ENCODE peak calls at places on chromosome 13, in seven cellular contexts. F is colonic mucosa, K is HCT116, N is cardiac fibroblast, R is astrocyte of the spinal cord, V is breast epithelium, D is vagina. U is an unnamed sample.

GRCh38 chr13:94534171-94534570 is 54.7 kb upstream of the DCT start:
- DNase-seq in F (no peak), K (no peak), N (no peak), R (peak; percentile 19), V (no peak), D (no peak), U (no peak)

GRCh38 chr13:48579167-48579918 is 46.5 kb upstream of the RCBTB2 start:
- DNase-seq in F (peak; percentile 58), K (no peak), N (no peak), R (no peak), V (no peak), D (no peak), U (no peak)

GRCh38 chr13:85590231-85590931 is 208.8 kb downstream of the SLITRK6 start:
- DNase-seq in F (no peak), K (no peak), N (no peak), R (peak; percentile 6), V (no peak), D (no peak), U (peak; percentile 32)

GRCh38 chr13:34587586-34587985 is 354.5 kb upstream of the NBEA start:
- DNase-seq in F (no peak), K (no peak), N (peak; percentile 12), R (no peak), V (no peak), D (no peak), U (peak; percentile 5)

GRCh38 chr13:101529419-101529818 is 76.9 kb downstream of the ITGBL1 start:
- DNase-seq in F (no peak), K (no peak), N (peak; percentile 54), R (peak; percentile 91), V (peak; percentile 37), D (no peak), U (no peak)

GRCh38 chr13:70964124-70964523 is 855.9 kb upstream of the KLHL1 start:
- DNase-seq in F (no peak), K (no peak), N (no peak), R (no peak), V (no peak), D (no peak), U (no peak)

GRCh38 chr13:29104461-29104860 is 284.3 kb downstream of the MTUS2 start:
- DNase-seq in F (no peak), K (no peak), N (no peak), R (no peak), V (no peak), D (no peak), U (no peak)

GRCh38 chr13:99191900-99192399 is 8.7 kb upstream of the UBAC2 start:
- DNase-seq in F (peak; percentile 78), K (no peak), N (peak; percentile 11), R (peak; percentile 32), V (no peak), D (peak; percentile 92), U (no peak)

GRCh38 chr13:40968416-40969000 is 50.6 kb downstream of the ELF1 start:
- DNase-seq in F (no peak), K (no peak), N (no peak), R (no peak), V (no peak), D (no peak), U (no peak)

DNA sequence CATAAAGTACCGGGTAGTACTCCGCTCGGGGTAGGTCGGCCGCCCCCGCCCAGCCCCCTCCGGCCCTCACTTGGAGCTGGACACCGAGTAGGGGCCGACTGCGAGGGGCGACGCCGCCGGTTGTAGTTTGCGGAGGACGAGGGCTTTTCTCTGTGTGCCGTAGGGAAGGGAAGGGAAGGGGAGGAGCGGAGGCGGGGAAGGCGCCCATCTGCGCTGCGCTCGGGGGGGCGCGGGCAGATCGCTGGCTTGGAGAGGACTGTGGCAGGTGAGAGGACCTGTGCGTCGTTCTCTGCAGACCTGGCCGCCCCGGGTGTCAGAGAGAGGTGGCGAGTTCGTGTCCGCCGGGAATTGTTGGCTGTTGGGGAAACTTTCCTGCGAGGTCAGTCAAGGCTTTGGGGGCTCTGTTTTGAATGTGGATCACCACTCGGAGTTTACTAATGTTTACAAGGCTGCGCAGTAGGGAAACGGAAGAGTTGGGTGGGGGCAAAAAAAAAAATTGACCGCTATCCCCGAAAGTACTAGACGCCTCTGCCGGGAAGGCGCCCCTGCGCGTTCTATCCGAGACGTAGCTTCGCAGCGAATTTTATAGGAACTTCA is 1.4 kb downstream of the ING1 start:
- DNase-seq in F (peak; percentile 69), K (no peak), N (peak; percentile 63), R (peak; percentile 47), V (peak; percentile 59), D (no peak), U (no peak)
- TF ChIP-seq CTCF in F (no peak), K (no peak), N (no peak), R (peak; percentile 7), V (peak; percentile 38), D (peak; percentile 5), U (no peak)

GRCh38 chr13:113820813-113821651 is 42.8 kb downstream of the GAS6 start:
- DNase-seq in F (no peak), K (no peak), N (peak; percentile 93), R (peak; percentile 99), V (peak; percentile 96), D (no peak), U (peak; percentile 93)
- TF ChIP-seq CTCF in F (no peak), K (no peak), N (peak; percentile 21), R (peak; percentile 25), V (peak; percentile 10), D (peak; percentile 8), U (peak; percentile 21)

DNA sequence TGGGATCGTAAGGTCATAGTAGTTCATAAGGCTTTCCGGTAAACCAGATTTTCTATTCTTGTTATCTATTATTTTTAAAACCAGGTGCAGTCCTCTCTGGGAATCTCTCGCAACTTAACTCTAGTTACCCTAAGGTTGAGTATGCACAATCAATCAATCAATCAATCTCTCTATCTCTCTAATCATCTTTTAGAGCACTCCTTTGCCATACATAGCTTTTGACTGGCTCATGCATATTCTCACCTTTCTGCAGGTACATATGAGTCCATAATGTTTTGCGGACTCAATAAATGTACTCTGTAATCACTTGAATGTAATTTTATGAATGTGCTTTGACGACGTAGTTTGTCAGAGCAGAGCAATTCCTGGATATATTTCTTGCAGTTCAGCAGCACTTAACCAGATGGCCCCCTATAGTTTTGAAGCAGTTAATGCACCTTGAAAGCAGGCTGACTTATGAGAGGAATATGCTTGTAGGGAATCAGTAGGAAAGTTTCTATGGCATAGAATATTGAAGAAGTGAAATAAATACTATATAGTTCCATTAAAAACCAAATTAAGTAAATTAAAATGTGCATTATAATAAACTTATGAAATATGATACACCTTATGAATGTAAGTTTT is 524.7 kb downstream of the GPC5 start:
- DNase-seq in F (no peak), K (no peak), N (no peak), R (no peak), V (no peak), D (no peak), U (no peak)
- TF ChIP-seq CTCF in F (no peak), K (no peak), N (no peak), R (peak; percentile 8), V (no peak), D (no peak), U (no peak)

DNA sequence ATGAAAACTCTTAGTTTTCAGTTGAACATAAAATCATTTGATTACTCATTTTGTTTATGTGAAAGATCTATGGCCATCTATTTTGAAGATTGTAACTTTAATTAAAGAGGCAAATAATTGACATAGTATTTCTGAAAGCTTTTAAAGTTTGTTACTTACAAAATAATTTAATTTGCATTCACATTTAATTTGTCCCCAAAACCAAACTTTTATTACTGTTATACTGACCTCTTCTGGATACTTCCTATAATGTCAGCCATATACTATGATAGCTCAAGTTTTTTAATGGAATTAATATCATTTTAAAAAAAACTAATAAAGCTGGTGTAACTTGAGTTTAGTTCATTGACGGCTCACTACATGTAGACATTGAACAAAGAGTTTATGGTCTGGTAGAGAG is 4.9 kb upstream of the SGCG start:
- DNase-seq in F (no peak), K (peak; percentile 3), N (peak; percentile 5), R (peak; percentile 5), V (no peak), D (no peak), U (no peak)
- TF ChIP-seq CTCF in F (no peak), K (peak; percentile 51), N (peak; percentile 27), R (peak; percentile 27), V (no peak), D (no peak), U (no peak)

GRCh38 chr13:31159306-31159705 is 2.4 kb downstream of the HSPH1 start:
- DNase-seq in F (no peak), K (no peak), N (no peak), R (no peak), V (no peak), D (no peak), U (no peak)

GRCh38 chr13:31160857-31161582 is 684 bp downstream of the HSPH1 start:
- DNase-seq in F (peak; percentile 82), K (no peak), N (peak; percentile 84), R (peak; percentile 78), V (peak; percentile 30), D (no peak), U (no peak)

GRCh38 chr13:31162151-31163008 is 676 bp upstream of the HSPH1 start:
- DNase-seq in F (peak; percentile 98), K (peak; percentile 96), N (peak; percentile 99), R (peak; percentile 99), V (peak; percentile 97), D (peak; percentile 99), U (peak; percentile 95)

GRCh38 chr13:31166591-31166990 is 4.9 kb upstream of the HSPH1 start:
- DNase-seq in F (no peak), K (no peak), N (no peak), R (no peak), V (no peak), D (no peak), U (no peak)

GRCh38 chr13:31161583-31162150 is at the start of gene HSPH1:
- DNase-seq in F (peak; percentile 99), K (peak; percentile 91), N (peak; percentile 98), R (peak; percentile 99), V (peak; percentile 98), D (peak; percentile 99), U (peak; percentile 90)
- TF ChIP-seq CTCF in F (no peak), K (no peak), N (no peak), R (peak; percentile 32), V (peak; percentile 18), D (no peak), U (peak; percentile 9)

DNA sequence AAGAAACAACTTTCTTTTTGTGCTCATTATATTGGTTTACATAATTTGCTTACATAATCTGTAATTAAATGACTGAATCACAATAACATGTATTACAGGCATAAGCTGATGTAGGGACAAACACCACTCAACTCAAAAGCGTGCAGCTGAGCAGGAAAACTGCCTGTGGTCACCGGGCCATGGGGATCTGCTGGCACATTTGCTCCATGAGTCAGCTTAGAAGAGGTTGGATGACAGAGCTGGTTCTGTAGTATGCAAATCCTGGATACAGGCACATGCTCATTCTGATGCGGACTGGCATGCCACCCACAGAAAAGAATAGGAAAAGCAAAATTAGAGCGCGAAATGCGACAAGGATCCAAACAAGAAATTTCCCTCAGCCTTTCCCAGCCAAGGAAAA is 128.6 kb downstream of the USP12 start:
- DNase-seq in F (no peak), K (peak; percentile 83), N (peak; percentile 89), R (peak; percentile 96), V (peak; percentile 31), D (no peak), U (peak; percentile 96)
- TF ChIP-seq CTCF in F (no peak), K (no peak), N (no peak), R (no peak), V (no peak), D (no peak), U (no peak)